ENCODE peak calls at places on chromosomes 3 and 15, in seven cellular contexts. O is IMR-90, S is H1, W is mesendoderm, Y is H9, I is mesenchymal stem cell, T is trophoblast cell. E is an unnamed sample.

GRCh38 chr3:13812039-13812438 is 67.8 kb downstream of the WNT7A start:
- DNase-seq in S (no peak), Y (no peak), T (no peak), W (no peak), O (no peak), I (no peak), E (peak; percentile 54)

GRCh38 chr3:57977755-57978715 is 30.2 kb upstream of the FLNB start:
- DNase-seq in I (no peak), W (no peak), O (no peak), Y (no peak), S (no peak), T (no peak), E (no peak)

GRCh38 chr3:58999779-59000170 is 50.0 kb downstream of the CFAP20DC start:
- DNase-seq in O (peak; percentile 28), W (no peak), I (peak; percentile 16), S (no peak), T (no peak), Y (no peak), E (no peak)

GRCh38 chr3:128170866-128171516 is 17.7 kb downstream of the EEFSEC start:
- DNase-seq in W (peak; percentile 84), T (peak; percentile 86), Y (no peak), I (peak; percentile 89), O (peak; percentile 83), S (no peak), E (peak; percentile 50)

GRCh38 chr15:94670436-94671034 is 439.2 kb downstream of the MCTP2 start:
- DNase-seq in Y (no peak), W (peak; percentile 57), S (no peak), I (peak; percentile 63), O (peak; percentile 35), T (no peak), E (peak; percentile 60)

GRCh38 chr3:132432639-132433038 is 15.3 kb downstream of the DNAJC13 start:
- DNase-seq in Y (no peak), T (no peak), S (no peak), I (peak; percentile 91), O (peak; percentile 93), W (no peak), E (no peak)

GRCh38 chr15:66502491-66502890 is 2.2 kb downstream of the RPL4 start:
- DNase-seq in O (no peak), S (no peak), T (no peak), W (no peak), I (no peak), Y (no peak), E (no peak)

GRCh38 chr15:85611361-85611760 is 183.4 kb downstream of the KLHL25 start:
- DNase-seq in S (no peak), Y (no peak), W (no peak), I (no peak), T (no peak), O (no peak), E (no peak)

GRCh38 chr3:122227036-122227781 is 43.7 kb downstream of the CASR start:
- DNase-seq in Y (no peak), O (no peak), T (no peak), W (no peak), S (no peak), I (no peak), E (no peak)

GRCh38 chr3:133896002-133896761 is 500 bp upstream of the RAB6B start:
- DNase-seq in S (no peak), T (no peak), I (peak; percentile 6), Y (no peak), O (no peak), W (peak; percentile 38), E (no peak)

GRCh38 chr3:181596126-181596525 is 115.6 kb upstream of the SOX2 start:
- DNase-seq in T (no peak), Y (no peak), O (no peak), I (no peak), W (no peak), S (no peak), E (no peak)

GRCh38 chr3:38805765-38806386 is 10.1 kb downstream of the SCN10A start:
- DNase-seq in Y (peak; percentile 72), I (peak; percentile 76), O (peak; percentile 74), S (peak; percentile 15), T (peak; percentile 67), W (peak; percentile 91), E (peak; percentile 95)

GRCh38 chr3:197151562-197151961 is 121.9 kb upstream of the MELTF start:
- DNase-seq in I (peak; percentile 69), O (peak; percentile 78), S (no peak), Y (no peak), W (no peak), T (no peak), E (no peak)

GRCh38 chr15:34644061-34644460 is 60.6 kb upstream of the GOLGA8B start:
- DNase-seq in T (no peak), S (no peak), Y (no peak), O (peak; percentile 98), W (peak; percentile 12), I (peak; percentile 69), E (no peak)

GRCh38 chr3:2099028-2099671 is 484 bp downstream of the CNTN4 start:
- DNase-seq in Y (peak; percentile 53), W (peak; percentile 88), O (no peak), S (no peak), T (no peak), I (peak; percentile 69), E (peak; percentile 58)

DNA sequence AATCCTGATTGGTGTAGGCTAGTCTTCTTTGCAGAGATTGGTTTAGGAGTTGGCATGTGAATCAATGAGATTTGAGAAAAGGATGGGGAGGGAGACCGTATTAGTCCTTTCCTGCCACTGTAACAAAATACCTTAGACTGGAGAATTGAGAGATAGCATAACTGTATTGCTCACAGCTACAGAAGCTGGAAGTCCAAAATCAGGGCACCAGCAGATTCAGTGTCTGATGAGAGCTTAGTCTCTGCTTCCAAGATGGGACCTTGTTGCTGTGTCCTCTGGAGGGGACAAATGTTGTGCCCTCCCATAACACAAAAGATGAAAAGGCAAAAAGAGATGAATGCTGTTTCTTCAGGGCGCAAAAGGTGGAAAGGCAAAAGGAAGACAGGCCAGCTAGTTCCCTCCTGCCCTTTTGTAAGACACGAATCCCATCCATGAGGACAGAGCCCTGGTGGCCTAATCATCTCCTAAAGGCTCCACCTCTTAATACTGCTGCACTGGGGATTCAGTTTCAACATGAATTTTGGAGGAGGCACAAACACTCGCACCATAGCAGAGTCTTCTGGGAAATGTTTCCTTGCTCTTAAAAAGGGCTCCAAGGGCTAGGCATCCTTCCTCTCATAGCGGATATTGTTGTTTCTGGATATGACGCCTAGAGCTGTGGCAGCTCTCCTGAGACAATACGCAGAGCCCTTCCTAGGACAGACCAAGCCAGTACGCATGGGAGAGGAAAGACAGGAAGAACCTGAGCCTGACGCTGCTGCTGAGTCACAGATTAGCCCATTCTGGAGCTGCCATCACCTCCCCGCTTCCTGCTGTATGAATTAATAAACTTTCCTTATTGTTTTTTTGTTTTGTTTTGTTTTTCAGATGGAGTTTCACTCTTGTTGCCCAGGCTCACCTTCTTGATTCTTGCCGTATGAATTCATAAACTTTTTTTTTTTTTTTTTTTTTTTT is 66.7 kb downstream of the PPCDC start:
- DNase-seq in S (no peak), I (peak; percentile 58), O (no peak), W (peak; percentile 13), T (peak; percentile 80), Y (no peak), E (no peak)
- H2BK120ac ChIP-seq in S (no peak overlapping the region), I (no peak overlapping the region), O (no peak overlapping the region), W (no peak overlapping the region), T (peak overlapping the region; percentile 15), Y (no peak overlapping the region), E (no peak overlapping the region)

DNA sequence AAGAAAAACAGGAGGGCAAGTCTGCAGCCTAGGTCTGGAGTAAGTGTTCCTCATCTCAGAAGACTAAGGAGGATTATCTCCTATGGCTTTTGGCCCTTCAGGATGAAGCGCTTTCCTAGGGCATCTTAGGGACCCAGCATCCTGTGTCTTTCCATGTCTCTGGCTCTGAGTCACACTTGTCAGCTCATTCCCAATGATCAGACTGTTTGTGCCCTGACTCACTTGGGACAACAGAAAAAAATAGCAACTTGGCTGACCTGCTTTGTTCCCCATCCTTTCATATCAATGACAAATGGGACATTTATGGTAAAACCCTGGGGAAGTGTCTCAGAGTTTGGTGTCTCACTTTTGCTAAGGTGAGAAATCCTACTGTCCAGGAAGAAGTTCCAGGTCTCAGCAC is 76.2 kb upstream of the OXTR start:
- DNase-seq in W (peak; percentile 25), I (peak; percentile 71), S (no peak), O (peak; percentile 72), Y (no peak), T (peak; percentile 38), E (no peak)
- H3K4me1 ChIP-seq in W (no peaks in the 10 kb centered on the region), I (peaks cover 17% of the 10 kb centered on the region), S (no peaks in the 10 kb centered on the region), O (peaks cover 14% of the 10 kb centered on the region), Y (peaks cover 5% of the 10 kb centered on the region), T (peaks cover 22% of the 10 kb centered on the region), E (peaks cover 7% of the 10 kb centered on the region)

GRCh38 chr15:29944925-29945324 is 122.7 kb upstream of the TJP1 start:
- DNase-seq in I (no peak), O (no peak), Y (no peak), T (no peak), S (no peak), W (no peak), E (no peak)

GRCh38 chr15:29942548-29942947 is 120.3 kb upstream of the TJP1 start:
- DNase-seq in T (no peak), S (no peak), Y (no peak), O (no peak), I (no peak), W (no peak), E (no peak)

GRCh38 chr15:29942144-29942543 is 119.9 kb upstream of the TJP1 start:
- DNase-seq in T (no peak), O (no peak), Y (no peak), I (no peak), S (no peak), W (peak; percentile 44), E (no peak)

GRCh38 chr15:29945943-29946591 is 123.8 kb upstream of the TJP1 start:
- DNase-seq in I (no peak), S (no peak), O (peak; percentile 58), T (peak; percentile 89), W (no peak), Y (no peak), E (no peak)
- H3K4ac ChIP-seq in I (no peak overlapping the region), S (no peak overlapping the region), O (no peak overlapping the region), T (no peak overlapping the region), W (no peak overlapping the region), Y (no peak overlapping the region), E (no peak overlapping the region)

GRCh38 chr15:69644876-69645275 is 192.3 kb downstream of the RPLP1 start:
- DNase-seq in S (no peak), O (no peak), I (no peak), T (no peak), Y (no peak), W (no peak), E (no peak)

GRCh38 chr15:69647160-69647513 is 194.5 kb downstream of the RPLP1 start:
- DNase-seq in S (no peak), W (peak; percentile 30), T (no peak), I (no peak), O (no peak), Y (peak; percentile 28), E (no peak)

GRCh38 chr15:69648775-69649735 is 196.4 kb downstream of the RPLP1 start:
- DNase-seq in T (peak; percentile 52), O (no peak), S (peak; percentile 39), W (peak; percentile 87), Y (peak; percentile 85), I (no peak), E (no peak)

GRCh38 chr15:69643971-69644370 is 191.4 kb downstream of the RPLP1 start:
- DNase-seq in Y (no peak), I (no peak), S (no peak), T (no peak), W (no peak), O (no peak), E (no peak)

DNA sequence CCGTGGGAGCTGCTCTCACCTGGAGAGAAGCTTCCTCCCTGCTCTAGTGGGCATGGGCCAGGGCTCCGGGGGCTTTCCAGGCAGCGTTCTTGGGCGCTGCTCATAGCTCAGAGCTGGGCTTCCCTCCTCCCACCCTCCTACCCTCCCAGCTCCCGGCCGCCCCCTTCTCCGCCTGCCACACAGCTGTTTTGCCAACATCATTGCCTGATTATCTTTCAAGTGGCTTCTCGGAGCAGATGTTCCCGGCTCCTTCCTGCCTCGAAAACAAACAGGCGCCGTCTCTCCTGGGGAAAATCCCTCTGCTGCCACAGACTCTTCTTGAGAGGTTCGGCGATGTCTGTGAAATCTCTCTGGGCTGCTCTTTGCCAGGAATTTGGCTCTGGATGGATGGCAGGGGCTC is 195.6 kb downstream of the RPLP1 start:
- DNase-seq in S (no peak), O (no peak), W (peak; percentile 21), I (peak; percentile 22), T (no peak), Y (peak; percentile 52), E (no peak)
- H2BK120ac ChIP-seq in S (no peak overlapping the region), O (no peak overlapping the region), W (no peak overlapping the region), I (no peak overlapping the region), T (no peak overlapping the region), Y (no peak overlapping the region), E (no peak overlapping the region)